ENCODE peak calls at places on chromosomes 4 and X, in eight cellular contexts. G is GM13976; I is Panc1; R is astrocyte of the cerebellum; B is nephron progenitor cell; K is BJ; W is CD4-positive, alpha-beta T cell; P is activated CD8-positive, alpha-beta T cell treated with anti-CD3 and anti-CD28 coated beads for 36 hours. M is an unnamed sample.

GRCh38 chrX:149825424-149825823 is 43.7 kb downstream of the MAGEA9 start:
- DNase-seq in G (no peak), K (no peak), W (no peak), P (peak), I (no peak), R (no peak), B (peak), M (peak)

GRCh38 chr4:107740381-107740780 is 20.3 kb upstream of the PAPSS1 start:
- DNase-seq in B (no peak), W (no peak), P (no peak), K (no peak), I (no peak), R (no peak), G (no peak), M (no peak)

GRCh38 chrX:16843208-16843909 is 26.8 kb downstream of the RBBP7 start:
- DNase-seq in B (no peak), I (no peak), G (no peak), K (no peak), P (no peak), R (no peak), W (no peak), M (no peak)

GRCh38 chr4:91092398-91092955 is 965.3 kb downstream of the CCSER1 start:
- DNase-seq in I (no peak), W (no peak), R (no peak), K (no peak), G (no peak), B (no peak), P (no peak), M (no peak)

GRCh38 chr4:80202784-80203553 is 5.7 kb downstream of the PRDM8 start:
- DNase-seq in W (peak), I (no peak), B (peak), P (peak), R (no peak), G (peak), K (no peak), M (no peak)

GRCh38 chr4:73589887-73590801 is 30.1 kb downstream of the RASSF6 start:
- DNase-seq in R (no peak), P (no peak), W (no peak), G (peak), B (no peak), I (no peak), K (no peak), M (no peak)

GRCh38 chrX:48737213-48737938 is 24.2 kb upstream of the GLOD5 start:
- DNase-seq in K (peak), W (peak), B (peak), G (peak), R (peak), P (peak), I (peak), M (peak)

GRCh38 chr4:126582737-126583136 is 1050.0 kb upstream of the INTU start:
- DNase-seq in B (no peak), P (no peak), I (no peak), K (no peak), W (no peak), G (no peak), R (no peak), M (no peak)

GRCh38 chrX:276588-277171 is 4.5 kb upstream of the PLCXD1 start:
- DNase-seq in W (no peak), I (no peak), B (peak), P (peak), G (peak), R (no peak), K (no peak), M (no peak)

GRCh38 chr4:59818656-59819055 is 1381.5 kb upstream of the ADGRL3 start:
- DNase-seq in P (peak), K (no peak), W (no peak), I (peak), G (peak), R (peak), B (no peak), M (no peak)

GRCh38 chrX:136028383-136028984 is 43.2 kb downstream of the SLC9A6 start:
- DNase-seq in B (no peak), I (peak), K (no peak), P (no peak), R (peak), W (no peak), G (peak), M (no peak)

GRCh38 chr4:14958436-14958835 is 43.8 kb upstream of the CPEB2 start:
- DNase-seq in I (no peak), G (no peak), W (no peak), B (no peak), R (no peak), K (no peak), P (no peak), M (no peak)

GRCh38 chrX:49079489-49080428 is at the start of gene WDR45:
- DNase-seq in P (peak), K (no peak), G (peak), B (peak), R (peak), W (peak), I (no peak), M (peak)

GRCh38 chr4:119130365-119131065 is 5.1 kb upstream of the MYOZ2 start:
- DNase-seq in R (no peak), I (no peak), W (no peak), B (no peak), K (no peak), G (no peak), P (no peak), M (no peak)

GRCh38 chrX:50106051-50106450 is 94.8 kb downstream of the AKAP4 start:
- DNase-seq in B (no peak), R (no peak), W (no peak), I (no peak), K (no peak), P (no peak), G (no peak), M (no peak)

GRCh38 chr4:5361968-5362367 is 310.7 kb downstream of the STK32B start:
- DNase-seq in W (no peak), G (no peak), P (no peak), K (no peak), I (no peak), B (peak), R (no peak), M (no peak)

GRCh38 chrX:129875669-129876068 is 30.3 kb upstream of the UTP14A start:
- DNase-seq in B (no peak), W (no peak), K (peak), I (no peak), P (no peak), R (peak), G (no peak), M (no peak)

GRCh38 chr4:154618708-154619315 is 6.4 kb upstream of the FGG start:
- DNase-seq in K (no peak), I (no peak), W (peak), R (peak), G (peak), P (peak), B (peak), M (peak)

GRCh38 chr4:26736621-26737020 is 124.0 kb upstream of the STIM2 start:
- DNase-seq in G (no peak), B (no peak), W (no peak), I (no peak), K (no peak), P (no peak), R (no peak), M (no peak)

GRCh38 chrX:8731579-8732395 is at the start of gene ANOS1:
- DNase-seq in I (no peak), R (peak), P (no peak), K (no peak), B (peak), G (no peak), W (no peak), M (peak)

GRCh38 chrX:29826651-29827206 is 388.6 kb upstream of the MAGEB2 start:
- DNase-seq in I (no peak), W (no peak), K (no peak), B (no peak), G (no peak), R (peak), P (no peak), M (no peak)

GRCh38 chr4:110480031-110480549 is 4.1 kb downstream of the ENPEP start:
- DNase-seq in K (peak), W (no peak), I (no peak), P (no peak), B (no peak), R (peak), G (no peak), M (no peak)

GRCh38 chrX:40169193-40170086 is 71.7 kb upstream of the BCOR start:
- DNase-seq in B (peak), W (peak), R (peak), K (no peak), G (peak), P (peak), I (peak), M (peak)

GRCh38 chrX:134023851-134024281 is 38.5 kb upstream of the GPC3 start:
- DNase-seq in G (no peak), B (no peak), W (no peak), I (no peak), P (no peak), R (no peak), K (no peak), M (no peak)

GRCh38 chrX:111008126-111008525 is 87.9 kb upstream of the PAK3 start:
- DNase-seq in K (no peak), R (no peak), I (no peak), W (no peak), B (no peak), P (no peak), G (no peak), M (no peak)

GRCh38 chr4:20603671-20604313 is 96.5 kb upstream of the PACRGL start:
- DNase-seq in W (no peak), G (no peak), K (peak), R (peak), I (no peak), P (no peak), B (no peak), M (no peak)

GRCh38 chr4:141541851-141542250 is 94.5 kb upstream of the IL15 start:
- DNase-seq in G (no peak), I (no peak), K (no peak), B (no peak), W (no peak), P (no peak), R (no peak), M (no peak)

GRCh38 chr4:107552306-107552705 is 167.7 kb downstream of the PAPSS1 start:
- DNase-seq in P (no peak), R (no peak), B (no peak), K (no peak), I (no peak), G (no peak), W (no peak), M (no peak)

GRCh38 chr4:142129473-142129872 is 493.1 kb downstream of the IL15 start:
- DNase-seq in K (no peak), I (no peak), R (no peak), W (no peak), P (no peak), B (no peak), G (no peak), M (no peak)

GRCh38 chrX:154710309-154710708 is 40.6 kb downstream of the GAB3 start:
- DNase-seq in W (no peak), G (no peak), K (no peak), I (no peak), P (no peak), B (no peak), R (no peak), M (no peak)
- TF ChIP-seq CTCF in W (no peak), G (no peak), K (no peak), I (peak), P (no peak), B (no peak), R (no peak), M (no peak)

GRCh38 chrX:71870337-71871098 is 40.1 kb upstream of the NHSL2 start:
- DNase-seq in K (no peak), G (peak), B (peak), R (no peak), W (no peak), I (no peak), P (peak), M (no peak)
- TF ChIP-seq CTCF in K (peak), G (no peak), B (peak), R (peak), W (no peak), I (peak), P (no peak), M (no peak)

GRCh38 chr4:95204267-95204835 is 344.4 kb downstream of the UNC5C start:
- DNase-seq in I (no peak), W (no peak), R (peak), P (no peak), G (no peak), B (no peak), K (no peak), M (no peak)

GRCh38 chr4:95209942-95210341 is 338.8 kb downstream of the UNC5C start:
- DNase-seq in G (no peak), K (no peak), R (no peak), I (no peak), W (no peak), P (no peak), B (peak), M (no peak)

DNA sequence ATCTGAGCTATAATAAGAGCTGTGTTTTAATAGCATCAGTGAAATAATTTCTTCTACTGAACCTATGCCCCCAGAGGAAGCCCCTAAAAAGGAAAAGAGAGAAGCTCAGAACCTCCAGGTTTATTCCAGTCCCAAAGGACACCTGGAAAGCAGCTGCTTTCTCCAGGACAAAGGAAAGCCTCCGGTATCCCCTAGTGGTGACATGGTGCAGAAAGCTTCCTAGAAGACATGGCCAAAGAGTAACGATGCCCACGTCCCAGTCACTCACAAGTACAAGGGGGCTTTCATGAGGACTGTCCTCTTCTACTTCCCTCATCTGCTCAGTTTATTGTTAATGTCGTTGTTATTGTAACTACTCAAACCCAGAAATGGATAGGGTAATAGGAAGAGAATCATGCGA is 343.9 kb downstream of the UNC5C start:
- DNase-seq in P (no peak), B (no peak), G (no peak), I (no peak), R (no peak), K (no peak), W (no peak), M (no peak)
- TF ChIP-seq CTCF in P (no peak), B (peak), G (no peak), I (peak), R (peak), K (peak), W (no peak), M (peak)

GRCh38 chr4:162852642-162853041 is 314.0 kb downstream of the NAF1 start:
- DNase-seq in P (no peak), R (no peak), W (no peak), I (no peak), G (no peak), K (no peak), B (no peak), M (no peak)
- TF ChIP-seq CTCF in P (no peak), R (no peak), W (no peak), I (no peak), G (no peak), K (no peak), B (no peak), M (no peak)

GRCh38 chr4:87497141-87497540 is 32.0 kb downstream of the SPARCL1 start:
- DNase-seq in R (no peak), I (no peak), B (no peak), G (no peak), W (no peak), P (peak), K (no peak), M (peak)

GRCh38 chr4:87497586-87497985 is 31.6 kb downstream of the SPARCL1 start:
- DNase-seq in R (no peak), P (no peak), I (no peak), B (no peak), G (no peak), K (no peak), W (no peak), M (no peak)

GRCh38 chr4:87500107-87500462 is 29.1 kb downstream of the SPARCL1 start:
- DNase-seq in G (peak), W (no peak), R (no peak), K (no peak), I (no peak), P (no peak), B (no peak), M (no peak)

GRCh38 chr4:87498446-87498900 is 30.7 kb downstream of the SPARCL1 start:
- DNase-seq in I (no peak), P (no peak), G (peak), W (no peak), K (peak), B (no peak), R (peak), M (no peak)

GRCh38 chr4:87499415-87500106 is 29.6 kb downstream of the SPARCL1 start:
- DNase-seq in I (no peak), R (no peak), K (no peak), G (peak), B (no peak), P (no peak), W (no peak), M (no peak)
- TF ChIP-seq CTCF in I (no peak), R (no peak), K (no peak), G (no peak), B (no peak), P (no peak), W (no peak), M (no peak)

DNA sequence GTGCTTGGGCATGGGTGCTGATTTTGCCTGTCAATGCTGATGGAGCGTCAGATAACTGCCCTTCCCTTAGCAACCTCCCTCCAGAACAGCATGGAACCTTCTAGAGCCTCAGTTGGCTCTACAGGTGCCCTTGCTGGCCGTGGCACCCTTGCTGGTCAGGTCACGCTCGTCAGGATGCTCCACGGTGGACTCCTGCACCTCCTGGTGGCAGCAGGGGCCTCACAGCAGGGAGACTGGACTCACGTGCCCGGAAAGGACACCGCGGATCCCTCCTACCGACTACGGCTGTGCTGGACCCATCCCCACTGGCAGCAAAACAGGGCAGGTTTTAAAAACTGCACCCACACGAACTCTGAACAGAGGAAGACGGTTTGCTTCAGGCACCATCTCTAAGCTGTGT is 82.1 kb upstream of the AFAP1 start:
- DNase-seq in R (no peak), G (no peak), W (no peak), K (no peak), B (no peak), P (no peak), I (no peak), M (no peak)
- TF ChIP-seq CTCF in R (no peak), G (no peak), W (no peak), K (peak), B (no peak), P (no peak), I (no peak), M (no peak)

GRCh38 chrX:30930679-30931078 is 41.6 kb upstream of the TAB3 start:
- DNase-seq in G (no peak), B (no peak), W (no peak), I (no peak), R (no peak), K (no peak), P (no peak), M (no peak)

GRCh38 chrX:30939928-30940327 is 50.9 kb upstream of the TAB3 start:
- DNase-seq in R (no peak), W (no peak), G (no peak), I (no peak), B (no peak), K (no peak), P (no peak), M (no peak)

GRCh38 chrX:30938295-30938694 is 49.2 kb upstream of the TAB3 start:
- DNase-seq in G (no peak), P (no peak), W (no peak), K (no peak), B (no peak), R (no peak), I (no peak), M (no peak)

GRCh38 chrX:30931920-30932319 is 42.9 kb upstream of the TAB3 start:
- DNase-seq in B (no peak), I (no peak), R (no peak), K (no peak), P (no peak), G (no peak), W (no peak), M (no peak)

DNA sequence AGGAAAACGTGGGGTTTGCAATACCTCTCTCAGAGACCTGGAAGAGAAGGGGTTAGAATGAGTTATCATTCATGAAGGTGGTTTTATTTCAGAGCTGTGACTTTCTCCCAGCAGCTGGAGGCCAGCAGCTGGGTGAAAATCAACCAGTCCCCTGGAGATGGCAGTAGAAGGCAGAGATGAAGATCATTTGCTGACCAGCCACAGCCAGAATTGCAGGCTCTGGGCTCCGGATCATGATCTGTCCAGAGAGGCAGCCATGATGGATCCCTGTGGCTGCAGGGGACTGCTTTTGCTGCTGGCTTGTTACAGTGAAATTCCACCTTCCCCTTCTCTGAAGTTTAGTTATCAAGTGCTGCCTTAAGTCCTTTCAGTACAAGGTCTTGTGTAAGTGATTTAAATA is 46.9 kb upstream of the TAB3 start:
- DNase-seq in K (no peak), W (no peak), R (no peak), G (no peak), P (no peak), I (no peak), B (peak), M (peak)
- TF ChIP-seq CTCF in K (peak), W (no peak), R (peak), G (no peak), P (no peak), I (no peak), B (no peak), M (no peak)

GRCh38 chr4:83961575-83961974 is 425.7 kb downstream of the GPAT3 start:
- DNase-seq in B (no peak), R (no peak), W (no peak), G (no peak), K (no peak), I (peak), P (no peak), M (no peak)
- TF ChIP-seq CTCF in B (no peak), R (no peak), W (no peak), G (no peak), K (peak), I (peak), P (no peak), M (no peak)

DNA sequence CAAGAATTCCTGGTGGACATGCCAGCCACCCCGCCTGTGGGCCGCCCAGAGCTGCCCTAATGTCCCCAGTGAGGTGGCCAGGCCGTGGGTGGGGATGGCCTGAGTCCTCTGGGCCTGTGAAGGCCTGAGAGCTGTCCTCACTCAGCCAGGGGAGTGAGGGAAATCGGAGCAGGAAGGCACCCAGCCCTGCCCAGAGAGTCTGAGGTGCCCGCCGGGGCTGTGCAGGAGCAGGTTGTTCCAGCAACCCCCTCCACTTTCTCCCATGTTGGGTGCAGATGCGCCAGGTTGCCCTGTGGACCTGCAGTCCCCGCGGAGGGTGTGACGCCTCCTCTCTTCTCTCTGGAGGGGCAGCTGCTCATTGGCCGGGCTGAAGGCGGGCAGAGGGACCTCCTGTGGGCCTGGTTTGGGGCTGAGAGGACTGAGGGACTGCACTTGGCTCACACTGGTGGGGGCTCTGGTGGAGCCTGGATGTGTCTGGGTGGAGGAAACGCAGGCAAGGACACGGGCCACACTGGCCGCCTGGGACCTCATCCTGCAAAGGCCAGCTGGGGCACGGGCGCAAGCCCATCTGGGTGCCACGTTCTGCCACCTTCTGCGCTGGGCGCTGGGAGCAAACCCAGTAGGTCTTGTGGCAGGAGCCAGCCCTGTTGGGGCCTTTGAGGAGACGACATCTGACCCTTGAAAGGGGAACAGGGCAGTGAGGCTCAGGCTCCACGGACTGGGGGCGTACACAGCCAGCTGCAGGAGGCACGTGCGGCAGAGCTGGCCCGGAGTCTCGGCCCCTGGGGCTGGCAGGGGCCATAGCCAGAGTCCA is 14.0 kb downstream of the DOK7 start:
- DNase-seq in P (no peak), G (no peak), I (no peak), B (no peak), R (no peak), W (no peak), K (no peak), M (peak)
- TF ChIP-seq CTCF in P (no peak), G (no peak), I (no peak), B (no peak), R (no peak), W (no peak), K (no peak), M (no peak)